ENCODE peak calls at places on chromosomes 2 and 18, in nine cellular contexts. W is neural progenitor cell, V is colonic mucosa, G is heart right ventricle, K is IMR-90, D is PC-3, R is ovary, Y is H1, O is lung. S is an unnamed sample.

GRCh38 chr2:33372940-33373553 is 103.4 kb upstream of the RASGRP3 start:
- DNase-seq in K (peak; percentile 28), D (peak; percentile 86), G (peak; percentile 16), W (peak; percentile 47), V (peak; percentile 52), Y (no peak), R (no peak), O (no peak), S (peak; percentile 70)

GRCh38 chr18:5890606-5891360 is 4.5 kb downstream of the TMEM200C start:
- DNase-seq in K (no peak), G (no peak), O (no peak), V (peak; percentile 29), Y (no peak), R (peak; percentile 70), D (peak; percentile 56), W (peak; percentile 84), S (no peak)

GRCh38 chr2:74540291-74540690 is 10.6 kb downstream of the HTRA2 start:
- DNase-seq in O (no peak), R (no peak), K (no peak), G (peak; percentile 73), W (no peak), Y (no peak), V (no peak), D (no peak), S (no peak)

GRCh38 chr2:84641016-84641415 is 124.7 kb downstream of the DNAH6 start:
- DNase-seq in V (no peak), R (no peak), G (no peak), D (no peak), Y (no peak), O (no peak), K (no peak), W (no peak), S (no peak)

GRCh38 chr2:84958135-84959044 is 12.6 kb upstream of the KCMF1 start:
- DNase-seq in O (peak; percentile 38), D (peak; percentile 99), Y (peak; percentile 99), V (peak; percentile 53), W (peak; percentile 97), G (no peak), R (peak; percentile 43), K (peak; percentile 97), S (peak; percentile 100)

GRCh38 chr2:190786404-190787166 is 94.0 kb upstream of the GLS start:
- DNase-seq in O (peak; percentile 68), D (peak; percentile 64), G (no peak), R (no peak), Y (no peak), W (no peak), V (no peak), K (no peak), S (peak; percentile 46)

GRCh38 chr2:96393989-96394761 is 58.6 kb downstream of the NCAPH start:
- DNase-seq in R (no peak), D (no peak), V (no peak), O (no peak), W (no peak), Y (no peak), G (no peak), K (no peak), S (no peak)

GRCh38 chr2:236960516-236960915 is 125.2 kb upstream of the COPS8 start:
- DNase-seq in O (no peak), K (no peak), D (no peak), G (no peak), W (no peak), Y (no peak), V (no peak), R (no peak), S (no peak)

GRCh38 chr2:101341421-101341820 is 32.9 kb upstream of the RNF149 start:
- DNase-seq in R (no peak), D (no peak), Y (no peak), W (no peak), O (no peak), K (no peak), G (no peak), V (no peak), S (no peak)

DNA sequence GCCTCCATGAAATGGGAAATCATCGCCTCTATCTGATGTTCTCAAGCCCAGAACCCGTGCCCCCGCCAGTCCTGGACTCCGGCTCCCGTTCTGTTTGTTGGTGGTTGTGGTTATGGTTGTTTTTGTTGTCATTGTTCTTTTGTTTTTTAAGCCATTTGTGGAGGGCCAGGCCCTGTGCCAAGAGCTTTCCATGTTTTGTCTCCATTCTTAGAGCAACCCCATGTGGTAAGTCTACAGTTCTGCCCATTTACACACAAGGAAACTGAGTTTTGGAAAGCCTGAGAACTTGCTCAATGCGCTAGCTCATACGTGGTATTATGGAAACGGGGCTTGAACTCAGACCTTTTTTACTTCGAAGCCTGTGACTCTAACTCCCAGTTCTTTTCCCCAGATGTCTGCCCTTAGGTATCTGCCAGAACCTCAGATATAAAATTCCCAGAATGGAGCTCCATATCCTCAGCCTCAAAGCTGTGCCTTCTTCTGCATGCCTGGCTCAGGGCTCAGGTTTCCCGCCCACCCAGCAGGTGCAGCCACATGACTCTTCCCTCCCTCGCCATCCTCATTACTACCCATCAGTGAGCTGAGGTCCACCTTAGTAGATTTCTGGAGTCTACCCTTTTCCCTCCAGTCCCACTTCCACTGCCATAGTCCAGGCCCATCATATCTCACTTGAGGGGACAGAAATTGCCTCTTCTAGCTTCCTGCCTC is 194.1 kb downstream of the KLHL29 start:
- DNase-seq in V (no peak), Y (no peak), O (no peak), R (no peak), W (no peak), G (no peak), K (no peak), D (no peak), S (no peak)
- TF ChIP-seq CTCF in V (no peak), Y (no peak), O (no peak), R (no peak), W (no peak), G (peak; percentile 27), K (no peak), D (no peak), S (no peak)

GRCh38 chr2:18980778-18981104 is 377.7 kb downstream of the OSR1 start:
- DNase-seq in D (no peak), R (no peak), V (no peak), G (no peak), W (no peak), O (no peak), Y (no peak), K (no peak), S (no peak)

GRCh38 chr2:18980104-18980777 is 378.2 kb downstream of the OSR1 start:
- DNase-seq in V (no peak), Y (no peak), K (no peak), W (no peak), R (no peak), D (no peak), G (no peak), O (no peak), S (no peak)

GRCh38 chr2:18975506-18975905 is 382.9 kb downstream of the OSR1 start:
- DNase-seq in K (no peak), R (no peak), W (no peak), D (no peak), G (no peak), O (no peak), V (no peak), Y (no peak), S (no peak)

GRCh38 chr2:18977409-18977808 is 381.0 kb downstream of the OSR1 start:
- DNase-seq in V (no peak), W (no peak), D (no peak), R (no peak), O (no peak), K (no peak), Y (no peak), G (no peak), S (no peak)

DNA sequence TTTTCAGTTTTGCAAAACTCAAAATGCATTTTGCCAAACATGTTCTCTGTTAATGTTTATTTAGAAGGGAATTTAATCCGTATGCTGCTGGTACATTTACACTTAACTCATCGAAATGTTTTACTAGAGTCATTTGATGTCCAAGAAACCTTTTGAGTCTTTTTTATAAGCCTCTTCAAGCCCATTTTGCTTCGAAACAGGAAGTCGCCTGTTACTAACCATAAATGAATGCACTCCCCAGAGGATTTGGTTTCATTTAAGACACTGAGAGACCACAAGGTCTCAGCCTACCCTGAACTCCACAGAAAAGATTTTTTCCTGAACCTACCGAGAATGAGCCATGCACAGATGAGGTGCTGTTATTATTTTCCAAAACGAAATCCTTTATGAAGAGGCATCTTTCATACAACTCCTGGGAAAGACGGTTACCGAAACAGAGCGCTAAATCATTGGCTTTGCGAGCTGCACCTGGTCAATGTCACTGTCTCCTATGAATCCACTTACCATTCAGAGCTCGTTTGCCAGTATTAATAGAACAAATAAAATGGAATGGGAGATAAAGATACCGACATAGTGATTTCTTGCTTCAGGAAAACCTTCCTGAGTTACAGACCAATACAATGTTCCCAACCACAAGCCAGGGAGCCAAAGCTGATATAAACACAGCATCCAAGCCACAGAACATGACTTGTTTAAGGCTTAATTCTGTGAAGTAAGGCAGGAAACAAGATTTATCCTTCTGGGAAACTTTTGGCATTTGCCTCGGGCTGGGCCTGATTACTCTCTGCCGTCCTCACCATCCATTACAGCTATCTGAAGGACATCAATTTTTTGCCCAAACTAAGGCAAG is 382.1 kb downstream of the OSR1 start:
- DNase-seq in Y (no peak), W (no peak), R (no peak), O (no peak), K (peak; percentile 94), D (peak; percentile 89), V (peak; percentile 28), G (no peak), S (peak; percentile 38)
- H3K4me3 ChIP-seq in Y (no peak overlapping the region), W (no peak overlapping the region), R (peak overlapping the region; percentile 13), O (no peak overlapping the region), K (no peak overlapping the region), D (peak overlapping the region; percentile 14), V (no peak overlapping the region), G (peak overlapping the region; percentile 5), S (no peak overlapping the region)

DNA sequence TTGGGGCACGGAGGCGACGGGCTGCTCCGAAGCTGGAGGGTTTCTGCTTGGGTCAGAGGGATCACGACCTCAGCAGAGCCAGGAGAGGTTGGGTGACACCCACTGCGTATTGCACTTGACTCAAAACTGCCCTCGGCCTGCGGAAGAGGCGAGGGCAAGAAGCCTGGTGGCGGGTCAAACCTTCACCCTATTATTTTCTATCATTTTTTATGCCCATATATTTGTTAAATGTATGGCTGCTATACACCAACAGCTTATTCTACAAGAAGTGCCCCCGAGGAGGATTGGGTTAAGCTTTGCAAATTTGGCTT is 12.6 kb upstream of the SATB2 start:
- DNase-seq in K (no peak), O (no peak), Y (no peak), V (no peak), W (no peak), G (no peak), R (no peak), D (no peak), S (no peak)
- H3K27me3 ChIP-seq in K (peaks cover 71% of the 10 kb centered on the region), O (peaks cover 20% of the 10 kb centered on the region), Y (peaks cover 73% of the 10 kb centered on the region), V (peaks cover 36% of the 10 kb centered on the region), W (peaks cover 91% of the 10 kb centered on the region), G (peaks cover 100% of the 10 kb centered on the region), R (no peaks in the 10 kb centered on the region), D (peaks cover 39% of the 10 kb centered on the region), S (peaks cover 56% of the 10 kb centered on the region)

GRCh38 chr2:228699400-228699799 is 517.9 kb upstream of the SPHKAP start:
- DNase-seq in R (no peak), D (peak; percentile 5), K (peak; percentile 6), V (no peak), G (no peak), O (no peak), Y (no peak), W (no peak), S (no peak)
- TF ChIP-seq CTCF in R (no peak), D (peak; percentile 47), K (no peak), V (no peak), G (peak; percentile 56), O (no peak), Y (peak; percentile 27), W (peak; percentile 27), S (no peak)

S was measured in bronchial epithelial cell.